ENCODE peak calls at places on chromosomes 13 and 19, in ten cellular contexts. One of them, this sample, is unnamed.

GRCh38 chr13:25587581-25587980 is 215.8 kb downstream of the ATP8A2 start:
- DNase-seq in substantia nigra: no peak
- DNase-seq in CD4-positive, alpha-beta T cell: no peak
- DNase-seq in kidney epithelial cell: no peak
- DNase-seq in iris pigment epithelial cell: no peak
- DNase-seq in stimulated activated CD4-positive, alpha-beta T cell treated with anti-CD3 and anti-CD28 coated beads, TNF-alpha, amount 100 ng/mL, for 24 hours: no peak
- DNase-seq in effector CD4-positive, alpha-beta T cell: no peak
- DNase-seq in GM12891: no peak
- DNase-seq in activated T-helper 1 cell treated with anti-CD3 and anti-CD28 coated beads, Interleukin-12 subunit alpha, Interleukin-12 subunit beta, Interleukin-2, Interleukin-4 antibody, amounts not matched to agents 30 ng/mL and 10 ng/mL and 1 ng/mL, durations not matched to agents 14 hours and 24 hours and 36 hours: no peak
- DNase-seq in immature natural killer cell: no peak
- DNase-seq in this sample: no peak

GRCh38 chr19:14174883-14175282 is 31.1 kb downstream of the ADGRL1 start:
- DNase-seq in substantia nigra: no peak
- DNase-seq in CD4-positive, alpha-beta T cell: no peak
- DNase-seq in kidney epithelial cell: no peak
- DNase-seq in iris pigment epithelial cell: no peak
- DNase-seq in stimulated activated CD4-positive, alpha-beta T cell treated with anti-CD3 and anti-CD28 coated beads, TNF-alpha, amount 100 ng/mL, for 24 hours: no peak
- DNase-seq in effector CD4-positive, alpha-beta T cell: no peak
- DNase-seq in GM12891: no peak
- DNase-seq in activated T-helper 1 cell treated with anti-CD3 and anti-CD28 coated beads, Interleukin-12 subunit alpha, Interleukin-12 subunit beta, Interleukin-2, Interleukin-4 antibody, amounts not matched to agents 30 ng/mL and 10 ng/mL and 1 ng/mL, durations not matched to agents 14 hours and 24 hours and 36 hours: no peak
- DNase-seq in immature natural killer cell: no peak
- DNase-seq in this sample: no peak

GRCh38 chr13:66657165-66657895 is 572.8 kb downstream of the PCDH9 start:
- DNase-seq in substantia nigra: peak
- DNase-seq in CD4-positive, alpha-beta T cell: no peak
- DNase-seq in kidney epithelial cell: peak
- DNase-seq in iris pigment epithelial cell: peak
- DNase-seq in stimulated activated CD4-positive, alpha-beta T cell treated with anti-CD3 and anti-CD28 coated beads, TNF-alpha, amount 100 ng/mL, for 24 hours: no peak
- DNase-seq in effector CD4-positive, alpha-beta T cell: no peak
- DNase-seq in GM12891: no peak
- DNase-seq in activated T-helper 1 cell treated with anti-CD3 and anti-CD28 coated beads, Interleukin-12 subunit alpha, Interleukin-12 subunit beta, Interleukin-2, Interleukin-4 antibody, amounts not matched to agents 30 ng/mL and 10 ng/mL and 1 ng/mL, durations not matched to agents 14 hours and 24 hours and 36 hours: no peak
- DNase-seq in immature natural killer cell: no peak
- DNase-seq in this sample: peak

GRCh38 chr13:38888309-38888708 is 102.3 kb downstream of the STOML3 start:
- DNase-seq in substantia nigra: no peak
- DNase-seq in CD4-positive, alpha-beta T cell: no peak
- DNase-seq in kidney epithelial cell: peak
- DNase-seq in iris pigment epithelial cell: peak
- DNase-seq in stimulated activated CD4-positive, alpha-beta T cell treated with anti-CD3 and anti-CD28 coated beads, TNF-alpha, amount 100 ng/mL, for 24 hours: no peak
- DNase-seq in effector CD4-positive, alpha-beta T cell: no peak
- DNase-seq in GM12891: no peak
- DNase-seq in activated T-helper 1 cell treated with anti-CD3 and anti-CD28 coated beads, Interleukin-12 subunit alpha, Interleukin-12 subunit beta, Interleukin-2, Interleukin-4 antibody, amounts not matched to agents 30 ng/mL and 10 ng/mL and 1 ng/mL, durations not matched to agents 14 hours and 24 hours and 36 hours: no peak
- DNase-seq in immature natural killer cell: no peak
- DNase-seq in this sample: no peak

GRCh38 chr19:1813837-1814217 is 1.8 kb upstream of the ATP8B3 start:
- DNase-seq in substantia nigra: no peak
- DNase-seq in CD4-positive, alpha-beta T cell: no peak
- DNase-seq in kidney epithelial cell: no peak
- DNase-seq in iris pigment epithelial cell: no peak
- DNase-seq in stimulated activated CD4-positive, alpha-beta T cell treated with anti-CD3 and anti-CD28 coated beads, TNF-alpha, amount 100 ng/mL, for 24 hours: no peak
- DNase-seq in effector CD4-positive, alpha-beta T cell: no peak
- DNase-seq in GM12891: no peak
- DNase-seq in activated T-helper 1 cell treated with anti-CD3 and anti-CD28 coated beads, Interleukin-12 subunit alpha, Interleukin-12 subunit beta, Interleukin-2, Interleukin-4 antibody, amounts not matched to agents 30 ng/mL and 10 ng/mL and 1 ng/mL, durations not matched to agents 14 hours and 24 hours and 36 hours: no peak
- DNase-seq in immature natural killer cell: no peak
- DNase-seq in this sample: no peak

GRCh38 chr13:76887070-76887563 is 912 bp upstream of the KCTD12 start:
- DNase-seq in substantia nigra: no peak
- DNase-seq in CD4-positive, alpha-beta T cell: no peak
- DNase-seq in kidney epithelial cell: no peak
- DNase-seq in iris pigment epithelial cell: no peak
- DNase-seq in stimulated activated CD4-positive, alpha-beta T cell treated with anti-CD3 and anti-CD28 coated beads, TNF-alpha, amount 100 ng/mL, for 24 hours: no peak
- DNase-seq in effector CD4-positive, alpha-beta T cell: no peak
- DNase-seq in GM12891: no peak
- DNase-seq in activated T-helper 1 cell treated with anti-CD3 and anti-CD28 coated beads, Interleukin-12 subunit alpha, Interleukin-12 subunit beta, Interleukin-2, Interleukin-4 antibody, amounts not matched to agents 30 ng/mL and 10 ng/mL and 1 ng/mL, durations not matched to agents 14 hours and 24 hours and 36 hours: no peak
- DNase-seq in immature natural killer cell: no peak
- DNase-seq in this sample: no peak

GRCh38 chr13:36288794-36289391 is 8.7 kb downstream of the CCDC169 start:
- DNase-seq in substantia nigra: no peak
- DNase-seq in CD4-positive, alpha-beta T cell: no peak
- DNase-seq in kidney epithelial cell: no peak
- DNase-seq in iris pigment epithelial cell: no peak
- DNase-seq in stimulated activated CD4-positive, alpha-beta T cell treated with anti-CD3 and anti-CD28 coated beads, TNF-alpha, amount 100 ng/mL, for 24 hours: no peak
- DNase-seq in effector CD4-positive, alpha-beta T cell: no peak
- DNase-seq in GM12891: no peak
- DNase-seq in activated T-helper 1 cell treated with anti-CD3 and anti-CD28 coated beads, Interleukin-12 subunit alpha, Interleukin-12 subunit beta, Interleukin-2, Interleukin-4 antibody, amounts not matched to agents 30 ng/mL and 10 ng/mL and 1 ng/mL, durations not matched to agents 14 hours and 24 hours and 36 hours: no peak
- DNase-seq in immature natural killer cell: no peak
- DNase-seq in this sample: no peak

GRCh38 chr19:4575267-4575793 is 15.8 kb upstream of the SEMA6B start:
- DNase-seq in substantia nigra: no peak
- DNase-seq in CD4-positive, alpha-beta T cell: no peak
- DNase-seq in kidney epithelial cell: peak
- DNase-seq in iris pigment epithelial cell: peak
- DNase-seq in stimulated activated CD4-positive, alpha-beta T cell treated with anti-CD3 and anti-CD28 coated beads, TNF-alpha, amount 100 ng/mL, for 24 hours: no peak
- DNase-seq in effector CD4-positive, alpha-beta T cell: no peak
- DNase-seq in GM12891: no peak
- DNase-seq in activated T-helper 1 cell treated with anti-CD3 and anti-CD28 coated beads, Interleukin-12 subunit alpha, Interleukin-12 subunit beta, Interleukin-2, Interleukin-4 antibody, amounts not matched to agents 30 ng/mL and 10 ng/mL and 1 ng/mL, durations not matched to agents 14 hours and 24 hours and 36 hours: no peak
- DNase-seq in immature natural killer cell: no peak
- DNase-seq in this sample: no peak

GRCh38 chr13:39451301-39451700 is 151.7 kb downstream of the LHFPL6 start:
- DNase-seq in substantia nigra: no peak
- DNase-seq in CD4-positive, alpha-beta T cell: no peak
- DNase-seq in kidney epithelial cell: no peak
- DNase-seq in iris pigment epithelial cell: peak
- DNase-seq in stimulated activated CD4-positive, alpha-beta T cell treated with anti-CD3 and anti-CD28 coated beads, TNF-alpha, amount 100 ng/mL, for 24 hours: no peak
- DNase-seq in effector CD4-positive, alpha-beta T cell: no peak
- DNase-seq in GM12891: no peak
- DNase-seq in activated T-helper 1 cell treated with anti-CD3 and anti-CD28 coated beads, Interleukin-12 subunit alpha, Interleukin-12 subunit beta, Interleukin-2, Interleukin-4 antibody, amounts not matched to agents 30 ng/mL and 10 ng/mL and 1 ng/mL, durations not matched to agents 14 hours and 24 hours and 36 hours: no peak
- DNase-seq in immature natural killer cell: no peak
- DNase-seq in this sample: no peak

GRCh38 chr19:40465025-40465780 is at the start of gene BLVRB:
- DNase-seq in substantia nigra: no peak
- DNase-seq in CD4-positive, alpha-beta T cell: peak
- DNase-seq in kidney epithelial cell: no peak
- DNase-seq in iris pigment epithelial cell: peak
- DNase-seq in stimulated activated CD4-positive, alpha-beta T cell treated with anti-CD3 and anti-CD28 coated beads, TNF-alpha, amount 100 ng/mL, for 24 hours: no peak
- DNase-seq in effector CD4-positive, alpha-beta T cell: no peak
- DNase-seq in GM12891: no peak
- DNase-seq in activated T-helper 1 cell treated with anti-CD3 and anti-CD28 coated beads, Interleukin-12 subunit alpha, Interleukin-12 subunit beta, Interleukin-2, Interleukin-4 antibody, amounts not matched to agents 30 ng/mL and 10 ng/mL and 1 ng/mL, durations not matched to agents 14 hours and 24 hours and 36 hours: peak
- DNase-seq in immature natural killer cell: peak
- DNase-seq in this sample: no peak

GRCh38 chr19:48218964-48219363 is 36.7 kb downstream of the CARD8 start:
- DNase-seq in substantia nigra: no peak
- DNase-seq in CD4-positive, alpha-beta T cell: no peak
- DNase-seq in kidney epithelial cell: no peak
- DNase-seq in iris pigment epithelial cell: peak
- DNase-seq in stimulated activated CD4-positive, alpha-beta T cell treated with anti-CD3 and anti-CD28 coated beads, TNF-alpha, amount 100 ng/mL, for 24 hours: no peak
- DNase-seq in effector CD4-positive, alpha-beta T cell: no peak
- DNase-seq in GM12891: no peak
- DNase-seq in activated T-helper 1 cell treated with anti-CD3 and anti-CD28 coated beads, Interleukin-12 subunit alpha, Interleukin-12 subunit beta, Interleukin-2, Interleukin-4 antibody, amounts not matched to agents 30 ng/mL and 10 ng/mL and 1 ng/mL, durations not matched to agents 14 hours and 24 hours and 36 hours: no peak
- DNase-seq in immature natural killer cell: no peak
- DNase-seq in this sample: no peak

GRCh38 chr19:22327321-22327720 is 41.1 kb downstream of the ZNF729 start:
- DNase-seq in substantia nigra: no peak
- DNase-seq in CD4-positive, alpha-beta T cell: no peak
- DNase-seq in kidney epithelial cell: no peak
- DNase-seq in iris pigment epithelial cell: no peak
- DNase-seq in stimulated activated CD4-positive, alpha-beta T cell treated with anti-CD3 and anti-CD28 coated beads, TNF-alpha, amount 100 ng/mL, for 24 hours: no peak
- DNase-seq in effector CD4-positive, alpha-beta T cell: no peak
- DNase-seq in GM12891: no peak
- DNase-seq in activated T-helper 1 cell treated with anti-CD3 and anti-CD28 coated beads, Interleukin-12 subunit alpha, Interleukin-12 subunit beta, Interleukin-2, Interleukin-4 antibody, amounts not matched to agents 30 ng/mL and 10 ng/mL and 1 ng/mL, durations not matched to agents 14 hours and 24 hours and 36 hours: no peak
- DNase-seq in immature natural killer cell: no peak
- DNase-seq in this sample: no peak

GRCh38 chr19:6761053-6761676 is 6.1 kb downstream of the SH2D3A start:
- DNase-seq in substantia nigra: no peak
- DNase-seq in CD4-positive, alpha-beta T cell: no peak
- DNase-seq in kidney epithelial cell: no peak
- DNase-seq in iris pigment epithelial cell: no peak
- DNase-seq in stimulated activated CD4-positive, alpha-beta T cell treated with anti-CD3 and anti-CD28 coated beads, TNF-alpha, amount 100 ng/mL, for 24 hours: no peak
- DNase-seq in effector CD4-positive, alpha-beta T cell: no peak
- DNase-seq in GM12891: no peak
- DNase-seq in activated T-helper 1 cell treated with anti-CD3 and anti-CD28 coated beads, Interleukin-12 subunit alpha, Interleukin-12 subunit beta, Interleukin-2, Interleukin-4 antibody, amounts not matched to agents 30 ng/mL and 10 ng/mL and 1 ng/mL, durations not matched to agents 14 hours and 24 hours and 36 hours: no peak
- DNase-seq in immature natural killer cell: no peak
- DNase-seq in this sample: no peak

GRCh38 chr19:34145741-34146202 is 26.5 kb upstream of the LSM14A start:
- DNase-seq in substantia nigra: peak
- DNase-seq in CD4-positive, alpha-beta T cell: peak
- DNase-seq in kidney epithelial cell: no peak
- DNase-seq in iris pigment epithelial cell: peak
- DNase-seq in stimulated activated CD4-positive, alpha-beta T cell treated with anti-CD3 and anti-CD28 coated beads, TNF-alpha, amount 100 ng/mL, for 24 hours: peak
- DNase-seq in effector CD4-positive, alpha-beta T cell: peak
- DNase-seq in GM12891: no peak
- DNase-seq in activated T-helper 1 cell treated with anti-CD3 and anti-CD28 coated beads, Interleukin-12 subunit alpha, Interleukin-12 subunit beta, Interleukin-2, Interleukin-4 antibody, amounts not matched to agents 30 ng/mL and 10 ng/mL and 1 ng/mL, durations not matched to agents 14 hours and 24 hours and 36 hours: peak
- DNase-seq in immature natural killer cell: peak
- DNase-seq in this sample: peak

GRCh38 chr13:106230450-106230849 is 305.0 kb downstream of the EFNB2 start:
- DNase-seq in substantia nigra: no peak
- DNase-seq in CD4-positive, alpha-beta T cell: no peak
- DNase-seq in kidney epithelial cell: no peak
- DNase-seq in iris pigment epithelial cell: peak
- DNase-seq in stimulated activated CD4-positive, alpha-beta T cell treated with anti-CD3 and anti-CD28 coated beads, TNF-alpha, amount 100 ng/mL, for 24 hours: no peak
- DNase-seq in effector CD4-positive, alpha-beta T cell: no peak
- DNase-seq in GM12891: no peak
- DNase-seq in activated T-helper 1 cell treated with anti-CD3 and anti-CD28 coated beads, Interleukin-12 subunit alpha, Interleukin-12 subunit beta, Interleukin-2, Interleukin-4 antibody, amounts not matched to agents 30 ng/mL and 10 ng/mL and 1 ng/mL, durations not matched to agents 14 hours and 24 hours and 36 hours: no peak
- DNase-seq in immature natural killer cell: no peak
- DNase-seq in this sample: no peak

GRCh38 chr19:2554856-2555255 is 78.9 kb downstream of the GADD45B start:
- DNase-seq in substantia nigra: no peak
- DNase-seq in CD4-positive, alpha-beta T cell: no peak
- DNase-seq in kidney epithelial cell: no peak
- DNase-seq in iris pigment epithelial cell: peak
- DNase-seq in stimulated activated CD4-positive, alpha-beta T cell treated with anti-CD3 and anti-CD28 coated beads, TNF-alpha, amount 100 ng/mL, for 24 hours: no peak
- DNase-seq in effector CD4-positive, alpha-beta T cell: no peak
- DNase-seq in GM12891: no peak
- DNase-seq in activated T-helper 1 cell treated with anti-CD3 and anti-CD28 coated beads, Interleukin-12 subunit alpha, Interleukin-12 subunit beta, Interleukin-2, Interleukin-4 antibody, amounts not matched to agents 30 ng/mL and 10 ng/mL and 1 ng/mL, durations not matched to agents 14 hours and 24 hours and 36 hours: no peak
- DNase-seq in immature natural killer cell: no peak
- DNase-seq in this sample: no peak

GRCh38 chr19:31378404-31378803 is 29.2 kb upstream of the TSHZ3 start:
- DNase-seq in substantia nigra: no peak
- DNase-seq in CD4-positive, alpha-beta T cell: no peak
- DNase-seq in kidney epithelial cell: peak
- DNase-seq in iris pigment epithelial cell: peak
- DNase-seq in stimulated activated CD4-positive, alpha-beta T cell treated with anti-CD3 and anti-CD28 coated beads, TNF-alpha, amount 100 ng/mL, for 24 hours: no peak
- DNase-seq in effector CD4-positive, alpha-beta T cell: no peak
- DNase-seq in GM12891: no peak
- DNase-seq in activated T-helper 1 cell treated with anti-CD3 and anti-CD28 coated beads, Interleukin-12 subunit alpha, Interleukin-12 subunit beta, Interleukin-2, Interleukin-4 antibody, amounts not matched to agents 30 ng/mL and 10 ng/mL and 1 ng/mL, durations not matched to agents 14 hours and 24 hours and 36 hours: no peak
- DNase-seq in immature natural killer cell: no peak
- DNase-seq in this sample: no peak

GRCh38 chr13:24153347-24153746 is 7.2 kb upstream of the SPATA13 start:
- DNase-seq in substantia nigra: no peak
- DNase-seq in CD4-positive, alpha-beta T cell: no peak
- DNase-seq in kidney epithelial cell: no peak
- DNase-seq in iris pigment epithelial cell: no peak
- DNase-seq in stimulated activated CD4-positive, alpha-beta T cell treated with anti-CD3 and anti-CD28 coated beads, TNF-alpha, amount 100 ng/mL, for 24 hours: no peak
- DNase-seq in effector CD4-positive, alpha-beta T cell: no peak
- DNase-seq in GM12891: no peak
- DNase-seq in activated T-helper 1 cell treated with anti-CD3 and anti-CD28 coated beads, Interleukin-12 subunit alpha, Interleukin-12 subunit beta, Interleukin-2, Interleukin-4 antibody, amounts not matched to agents 30 ng/mL and 10 ng/mL and 1 ng/mL, durations not matched to agents 14 hours and 24 hours and 36 hours: no peak
- DNase-seq in immature natural killer cell: no peak
- DNase-seq in this sample: no peak

GRCh38 chr13:75691183-75691582 is 55.1 kb downstream of the LMO7 start:
- DNase-seq in substantia nigra: no peak
- DNase-seq in CD4-positive, alpha-beta T cell: no peak
- DNase-seq in kidney epithelial cell: no peak
- DNase-seq in iris pigment epithelial cell: peak
- DNase-seq in stimulated activated CD4-positive, alpha-beta T cell treated with anti-CD3 and anti-CD28 coated beads, TNF-alpha, amount 100 ng/mL, for 24 hours: no peak
- DNase-seq in effector CD4-positive, alpha-beta T cell: no peak
- DNase-seq in GM12891: no peak
- DNase-seq in activated T-helper 1 cell treated with anti-CD3 and anti-CD28 coated beads, Interleukin-12 subunit alpha, Interleukin-12 subunit beta, Interleukin-2, Interleukin-4 antibody, amounts not matched to agents 30 ng/mL and 10 ng/mL and 1 ng/mL, durations not matched to agents 14 hours and 24 hours and 36 hours: no peak
- DNase-seq in immature natural killer cell: no peak
- DNase-seq in this sample: no peak

GRCh38 chr13:20395061-20395916 is 130.4 kb downstream of the CRYL1 start:
- DNase-seq in substantia nigra: no peak
- DNase-seq in CD4-positive, alpha-beta T cell: no peak
- DNase-seq in kidney epithelial cell: no peak
- DNase-seq in iris pigment epithelial cell: no peak
- DNase-seq in stimulated activated CD4-positive, alpha-beta T cell treated with anti-CD3 and anti-CD28 coated beads, TNF-alpha, amount 100 ng/mL, for 24 hours: no peak
- DNase-seq in effector CD4-positive, alpha-beta T cell: no peak
- DNase-seq in GM12891: no peak
- DNase-seq in activated T-helper 1 cell treated with anti-CD3 and anti-CD28 coated beads, Interleukin-12 subunit alpha, Interleukin-12 subunit beta, Interleukin-2, Interleukin-4 antibody, amounts not matched to agents 30 ng/mL and 10 ng/mL and 1 ng/mL, durations not matched to agents 14 hours and 24 hours and 36 hours: no peak
- DNase-seq in immature natural killer cell: no peak
- DNase-seq in this sample: no peak

GRCh38 chr19:23283925-23284324 is 33.7 kb upstream of the ZNF724 start:
- DNase-seq in substantia nigra: peak
- DNase-seq in CD4-positive, alpha-beta T cell: peak
- DNase-seq in kidney epithelial cell: no peak
- DNase-seq in iris pigment epithelial cell: peak
- DNase-seq in stimulated activated CD4-positive, alpha-beta T cell treated with anti-CD3 and anti-CD28 coated beads, TNF-alpha, amount 100 ng/mL, for 24 hours: peak
- DNase-seq in effector CD4-positive, alpha-beta T cell: peak
- DNase-seq in GM12891: peak
- DNase-seq in activated T-helper 1 cell treated with anti-CD3 and anti-CD28 coated beads, Interleukin-12 subunit alpha, Interleukin-12 subunit beta, Interleukin-2, Interleukin-4 antibody, amounts not matched to agents 30 ng/mL and 10 ng/mL and 1 ng/mL, durations not matched to agents 14 hours and 24 hours and 36 hours: no peak
- DNase-seq in immature natural killer cell: peak
- DNase-seq in this sample: no peak

GRCh38 chr19:49469828-49470614 is 4.0 kb upstream of the FLT3LG start:
- DNase-seq in substantia nigra: no peak
- DNase-seq in CD4-positive, alpha-beta T cell: peak
- DNase-seq in kidney epithelial cell: no peak
- DNase-seq in iris pigment epithelial cell: no peak
- DNase-seq in stimulated activated CD4-positive, alpha-beta T cell treated with anti-CD3 and anti-CD28 coated beads, TNF-alpha, amount 100 ng/mL, for 24 hours: no peak
- DNase-seq in effector CD4-positive, alpha-beta T cell: peak
- DNase-seq in GM12891: no peak
- DNase-seq in activated T-helper 1 cell treated with anti-CD3 and anti-CD28 coated beads, Interleukin-12 subunit alpha, Interleukin-12 subunit beta, Interleukin-2, Interleukin-4 antibody, amounts not matched to agents 30 ng/mL and 10 ng/mL and 1 ng/mL, durations not matched to agents 14 hours and 24 hours and 36 hours: peak
- DNase-seq in immature natural killer cell: peak
- DNase-seq in this sample: no peak

GRCh38 chr13:45289936-45290563 is 50.9 kb downstream of the TPT1 start:
- DNase-seq in substantia nigra: no peak
- DNase-seq in CD4-positive, alpha-beta T cell: no peak
- DNase-seq in kidney epithelial cell: no peak
- DNase-seq in iris pigment epithelial cell: no peak
- DNase-seq in stimulated activated CD4-positive, alpha-beta T cell treated with anti-CD3 and anti-CD28 coated beads, TNF-alpha, amount 100 ng/mL, for 24 hours: no peak
- DNase-seq in effector CD4-positive, alpha-beta T cell: no peak
- DNase-seq in GM12891: no peak
- DNase-seq in activated T-helper 1 cell treated with anti-CD3 and anti-CD28 coated beads, Interleukin-12 subunit alpha, Interleukin-12 subunit beta, Interleukin-2, Interleukin-4 antibody, amounts not matched to agents 30 ng/mL and 10 ng/mL and 1 ng/mL, durations not matched to agents 14 hours and 24 hours and 36 hours: no peak
- DNase-seq in immature natural killer cell: no peak
- DNase-seq in this sample: no peak

GRCh38 chr13:29847501-29847983 is 2.9 kb downstream of the UBL3 start:
- DNase-seq in substantia nigra: no peak
- DNase-seq in CD4-positive, alpha-beta T cell: no peak
- DNase-seq in kidney epithelial cell: no peak
- DNase-seq in iris pigment epithelial cell: peak
- DNase-seq in stimulated activated CD4-positive, alpha-beta T cell treated with anti-CD3 and anti-CD28 coated beads, TNF-alpha, amount 100 ng/mL, for 24 hours: no peak
- DNase-seq in effector CD4-positive, alpha-beta T cell: no peak
- DNase-seq in GM12891: no peak
- DNase-seq in activated T-helper 1 cell treated with anti-CD3 and anti-CD28 coated beads, Interleukin-12 subunit alpha, Interleukin-12 subunit beta, Interleukin-2, Interleukin-4 antibody, amounts not matched to agents 30 ng/mL and 10 ng/mL and 1 ng/mL, durations not matched to agents 14 hours and 24 hours and 36 hours: no peak
- DNase-seq in immature natural killer cell: no peak
- DNase-seq in this sample: peak

GRCh38 chr19:12997225-12997966 is 2.1 kb downstream of the NFIX start:
- DNase-seq in substantia nigra: no peak
- DNase-seq in CD4-positive, alpha-beta T cell: no peak
- DNase-seq in kidney epithelial cell: no peak
- DNase-seq in iris pigment epithelial cell: no peak
- DNase-seq in stimulated activated CD4-positive, alpha-beta T cell treated with anti-CD3 and anti-CD28 coated beads, TNF-alpha, amount 100 ng/mL, for 24 hours: no peak
- DNase-seq in effector CD4-positive, alpha-beta T cell: no peak
- DNase-seq in GM12891: no peak
- DNase-seq in activated T-helper 1 cell treated with anti-CD3 and anti-CD28 coated beads, Interleukin-12 subunit alpha, Interleukin-12 subunit beta, Interleukin-2, Interleukin-4 antibody, amounts not matched to agents 30 ng/mL and 10 ng/mL and 1 ng/mL, durations not matched to agents 14 hours and 24 hours and 36 hours: no peak
- DNase-seq in immature natural killer cell: no peak
- DNase-seq in this sample: no peak

GRCh38 chr19:43759515-43759914 is 4.8 kb upstream of the SMG9 start:
- DNase-seq in substantia nigra: no peak
- DNase-seq in CD4-positive, alpha-beta T cell: no peak
- DNase-seq in kidney epithelial cell: no peak
- DNase-seq in iris pigment epithelial cell: peak
- DNase-seq in stimulated activated CD4-positive, alpha-beta T cell treated with anti-CD3 and anti-CD28 coated beads, TNF-alpha, amount 100 ng/mL, for 24 hours: no peak
- DNase-seq in effector CD4-positive, alpha-beta T cell: no peak
- DNase-seq in GM12891: no peak
- DNase-seq in activated T-helper 1 cell treated with anti-CD3 and anti-CD28 coated beads, Interleukin-12 subunit alpha, Interleukin-12 subunit beta, Interleukin-2, Interleukin-4 antibody, amounts not matched to agents 30 ng/mL and 10 ng/mL and 1 ng/mL, durations not matched to agents 14 hours and 24 hours and 36 hours: no peak
- DNase-seq in immature natural killer cell: no peak
- DNase-seq in this sample: no peak

GRCh38 chr19:2557093-2557440 is 81.1 kb downstream of the GADD45B start:
- DNase-seq in substantia nigra: no peak
- DNase-seq in CD4-positive, alpha-beta T cell: no peak
- DNase-seq in kidney epithelial cell: no peak
- DNase-seq in iris pigment epithelial cell: no peak
- DNase-seq in stimulated activated CD4-positive, alpha-beta T cell treated with anti-CD3 and anti-CD28 coated beads, TNF-alpha, amount 100 ng/mL, for 24 hours: no peak
- DNase-seq in effector CD4-positive, alpha-beta T cell: no peak
- DNase-seq in GM12891: no peak
- DNase-seq in activated T-helper 1 cell treated with anti-CD3 and anti-CD28 coated beads, Interleukin-12 subunit alpha, Interleukin-12 subunit beta, Interleukin-2, Interleukin-4 antibody, amounts not matched to agents 30 ng/mL and 10 ng/mL and 1 ng/mL, durations not matched to agents 14 hours and 24 hours and 36 hours: no peak
- DNase-seq in immature natural killer cell: no peak
- DNase-seq in this sample: no peak

GRCh38 chr19:16359074-16359473 is 34.4 kb downstream of the KLF2 start:
- DNase-seq in substantia nigra: no peak
- DNase-seq in CD4-positive, alpha-beta T cell: no peak
- DNase-seq in kidney epithelial cell: no peak
- DNase-seq in iris pigment epithelial cell: no peak
- DNase-seq in stimulated activated CD4-positive, alpha-beta T cell treated with anti-CD3 and anti-CD28 coated beads, TNF-alpha, amount 100 ng/mL, for 24 hours: no peak
- DNase-seq in effector CD4-positive, alpha-beta T cell: no peak
- DNase-seq in GM12891: no peak
- DNase-seq in activated T-helper 1 cell treated with anti-CD3 and anti-CD28 coated beads, Interleukin-12 subunit alpha, Interleukin-12 subunit beta, Interleukin-2, Interleukin-4 antibody, amounts not matched to agents 30 ng/mL and 10 ng/mL and 1 ng/mL, durations not matched to agents 14 hours and 24 hours and 36 hours: no peak
- DNase-seq in immature natural killer cell: no peak
- DNase-seq in this sample: no peak

This sample was measured in occipital lobe.